ENCODE peak calls at places on chromosomes 16 and 17, in eight cellular contexts. Q is MM.1S; S is psoas muscle; B is activated naive CD8-positive, alpha-beta T cell treated with anti-CD3 and anti-CD28 coated beads for 36 hours; W is GM23248; M is cortex of kidney; A is fibroblast of the aortic adventitia; U is HS-5. L is an unnamed sample.

GRCh38 chr16:69260506-69260905 is 50.6 kb upstream of the VPS4A start:
- DNase-seq in Q (no peak), S (no peak), B (no peak), W (no peak), M (no peak), A (no peak), U (no peak), L (no peak)

GRCh38 chr17:80270836-80271235 is 10.2 kb downstream of the RNF213 start:
- DNase-seq in Q (no peak), S (no peak), B (no peak), W (peak), M (no peak), A (peak), U (no peak), L (peak)

GRCh38 chr17:16342979-16343378 is 10.3 kb downstream of the CENPV start:
- DNase-seq in Q (no peak), S (peak), B (no peak), W (peak), M (no peak), A (peak), U (no peak), L (peak)

GRCh38 chr17:76438906-76439305 is 14.0 kb downstream of the UBE2O start:
- DNase-seq in Q (no peak), S (no peak), B (no peak), W (no peak), M (no peak), A (no peak), U (no peak), L (no peak)

GRCh38 chr16:11636172-11636721 is 32.0 kb upstream of the SNN start:
- DNase-seq in Q (no peak), S (no peak), B (no peak), W (no peak), M (no peak), A (no peak), U (no peak), L (no peak)

GRCh38 chr17:9906616-9907015 is 1.5 kb upstream of the RCVRN start:
- DNase-seq in Q (no peak), S (no peak), B (no peak), W (no peak), M (no peak), A (no peak), U (no peak), L (no peak)

GRCh38 chr17:30164531-30164930 is 47.9 kb downstream of the NSRP1 start:
- DNase-seq in Q (no peak), S (no peak), B (no peak), W (no peak), M (no peak), A (no peak), U (no peak), L (no peak)

GRCh38 chr17:68981288-68981687 is 26.1 kb upstream of the ABCA8 start:
- DNase-seq in Q (peak), S (no peak), B (no peak), W (peak), M (no peak), A (peak), U (peak), L (peak)

GRCh38 chr17:77783991-77784820 is 174.3 kb upstream of the TNRC6C start:
- DNase-seq in Q (peak), S (no peak), B (peak), W (no peak), M (no peak), A (no peak), U (no peak), L (no peak)

GRCh38 chr17:21530311-21530710 is 154.2 kb downstream of the KCNJ12 start:
- DNase-seq in Q (no peak), S (no peak), B (no peak), W (no peak), M (no peak), A (peak), U (no peak), L (no peak)

GRCh38 chr16:50603206-50604064 is 55.2 kb downstream of the NKD1 start:
- DNase-seq in Q (no peak), S (no peak), B (no peak), W (peak), M (no peak), A (peak), U (no peak), L (peak)

GRCh38 chr16:23999663-24000062 is 163.9 kb downstream of the PRKCB start:
- DNase-seq in Q (no peak), S (no peak), B (peak), W (no peak), M (no peak), A (no peak), U (no peak), L (no peak)

GRCh38 chr17:17179371-17179827 is 26.7 kb downstream of the PLD6 start:
- DNase-seq in Q (no peak), S (no peak), B (no peak), W (no peak), M (no peak), A (no peak), U (no peak), L (no peak)

GRCh38 chr16:48628359-48628985 is 18.5 kb upstream of the N4BP1 start:
- DNase-seq in Q (no peak), S (no peak), B (no peak), W (no peak), M (no peak), A (no peak), U (no peak), L (no peak)

GRCh38 chr16:87032554-87032953 is 284.6 kb downstream of the C16orf95 start:
- DNase-seq in Q (no peak), S (no peak), B (no peak), W (no peak), M (no peak), A (no peak), U (no peak), L (no peak)

GRCh38 chr17:45333702-45334092 is 16.9 kb upstream of the MAP3K14 start:
- DNase-seq in Q (no peak), S (no peak), B (no peak), W (no peak), M (no peak), A (no peak), U (no peak), L (no peak)

GRCh38 chr17:75878174-75878998 is at the start of gene TRIM47:
- DNase-seq in Q (peak), S (peak), B (peak), W (peak), M (no peak), A (peak), U (no peak), L (peak)

GRCh38 chr17:38868095-38868967 is 1.5 kb upstream of the LASP1 start:
- DNase-seq in Q (peak), S (peak), B (peak), W (peak), M (no peak), A (peak), U (no peak), L (peak)

GRCh38 chr16:84054271-84054670 is 11.7 kb upstream of the SLC38A8 start:
- DNase-seq in Q (no peak), S (peak), B (no peak), W (no peak), M (no peak), A (no peak), U (no peak), L (no peak)

GRCh38 chr16:86288716-86289294 is 221.5 kb upstream of the FOXF1 start:
- DNase-seq in Q (no peak), S (no peak), B (no peak), W (no peak), M (no peak), A (no peak), U (no peak), L (no peak)

GRCh38 chr16:20042848-20043247 is 30.8 kb downstream of the GPR139 start:
- DNase-seq in Q (no peak), S (no peak), B (no peak), W (peak), M (no peak), A (no peak), U (no peak), L (no peak)

GRCh38 chr16:10868562-10869469 is 8.2 kb upstream of the CIITA start:
- DNase-seq in Q (peak), S (no peak), B (no peak), W (no peak), M (no peak), A (no peak), U (no peak), L (no peak)

GRCh38 chr16:67561824-67562525 is 351 bp upstream of the CTCF start:
- DNase-seq in Q (peak), S (peak), B (peak), W (peak), M (peak), A (peak), U (peak), L (peak)

GRCh38 chr17:61129232-61129631 is 270.4 kb upstream of the TBX2 start:
- DNase-seq in Q (no peak), S (no peak), B (no peak), W (no peak), M (no peak), A (no peak), U (no peak), L (no peak)

GRCh38 chr17:301681-302299 is 50.8 kb downstream of the RPH3AL start:
- DNase-seq in Q (no peak), S (peak), B (no peak), W (peak), M (no peak), A (peak), U (no peak), L (no peak)